ENCODE peak calls at places on chromosomes 6 and 20, in five cellular contexts. S, J, B, V and G are unnamed samples.

GRCh38 chr6:44002071-44002590 is 125.1 kb downstream of the MRPL14 start:
- DNase-seq in V (no peak), J (no peak), S (no peak), B (peak), G (no peak)

GRCh38 chr6:153085239-153085638 is 45.8 kb downstream of the RGS17 start:
- DNase-seq in V (no peak), J (no peak), S (no peak), B (no peak), G (no peak)

GRCh38 chr6:45922728-45923351 is 92.8 kb downstream of the CLIC5 start:
- DNase-seq in J (peak), S (no peak), V (peak), B (peak), G (peak)

GRCh38 chr20:61497029-61497627 is 245.1 kb downstream of the CDH4 start:
- DNase-seq in B (no peak), J (no peak), S (no peak), V (no peak), G (no peak)

GRCh38 chr6:15269619-15270018 is 23.8 kb downstream of the JARID2 start:
- DNase-seq in S (no peak), B (no peak), J (no peak), V (no peak), G (no peak)

GRCh38 chr6:129501401-129502051 is 208.5 kb downstream of the ARHGAP18 start:
- DNase-seq in J (no peak), B (peak), V (peak), S (peak), G (peak)

GRCh38 chr6:3381233-3382065 is 75.4 kb downstream of the SLC22A23 start:
- DNase-seq in B (no peak), V (no peak), S (no peak), J (peak), G (no peak)

GRCh38 chr20:17710379-17711305 is 10.9 kb downstream of the BANF2 start:
- DNase-seq in B (no peak), J (no peak), V (peak), S (no peak), G (peak)

GRCh38 chr6:20237677-20238460 is 25.6 kb upstream of the MBOAT1 start:
- DNase-seq in S (no peak), B (peak), J (no peak), V (no peak), G (no peak)

GRCh38 chr6:44696686-44697085 is 309.2 kb downstream of the CDC5L start:
- DNase-seq in J (no peak), B (no peak), S (no peak), V (no peak), G (no peak)

GRCh38 chr6:167543602-167544506 is 219.0 kb downstream of the TTLL2 start:
- DNase-seq in S (no peak), V (peak), J (peak), B (no peak), G (no peak)

GRCh38 chr20:46614503-46614902 is 36.8 kb downstream of the SLC13A3 start:
- DNase-seq in B (no peak), J (no peak), S (no peak), V (no peak), G (no peak)

GRCh38 chr6:32974541-32975308 is 6.3 kb downstream of the BRD2 start:
- DNase-seq in J (no peak), B (peak), S (no peak), V (peak), G (no peak)

GRCh38 chr6:138925806-138926205 is 62.2 kb downstream of the REPS1 start:
- DNase-seq in J (no peak), S (no peak), V (no peak), B (no peak), G (no peak)

GRCh38 chr6:43734294-43734665 is 35.7 kb upstream of the VEGFA start:
- DNase-seq in V (no peak), B (no peak), J (no peak), S (no peak), G (no peak)

GRCh38 chr6:31489046-31489445 is 8.9 kb upstream of the MICB start:
- DNase-seq in V (no peak), B (no peak), J (no peak), S (no peak), G (no peak)

GRCh38 chr6:165556116-165556843 is 106.8 kb downstream of the PDE10A start:
- DNase-seq in V (no peak), S (no peak), B (peak), J (no peak), G (no peak)

GRCh38 chr20:45908086-45908485 is 3.9 kb downstream of the PLTP start:
- DNase-seq in S (no peak), V (no peak), J (no peak), B (no peak), G (no peak)

GRCh38 chr6:76861403-76861802 is 601.9 kb downstream of the HTR1B start:
- DNase-seq in B (no peak), S (no peak), J (no peak), V (no peak), G (no peak)

GRCh38 chr6:85464260-85464644 is 14.4 kb downstream of the NT5E start:
- DNase-seq in S (peak), B (peak), J (no peak), V (peak), G (peak)

GRCh38 chr6:147067184-147067583 is 137.0 kb upstream of the STXBP5 start:
- DNase-seq in J (no peak), V (no peak), S (no peak), B (no peak), G (no peak)

GRCh38 chr20:38986663-38987062 is 24.5 kb downstream of the DHX35 start:
- DNase-seq in S (no peak), V (no peak), B (no peak), J (no peak), G (no peak)

DNA sequence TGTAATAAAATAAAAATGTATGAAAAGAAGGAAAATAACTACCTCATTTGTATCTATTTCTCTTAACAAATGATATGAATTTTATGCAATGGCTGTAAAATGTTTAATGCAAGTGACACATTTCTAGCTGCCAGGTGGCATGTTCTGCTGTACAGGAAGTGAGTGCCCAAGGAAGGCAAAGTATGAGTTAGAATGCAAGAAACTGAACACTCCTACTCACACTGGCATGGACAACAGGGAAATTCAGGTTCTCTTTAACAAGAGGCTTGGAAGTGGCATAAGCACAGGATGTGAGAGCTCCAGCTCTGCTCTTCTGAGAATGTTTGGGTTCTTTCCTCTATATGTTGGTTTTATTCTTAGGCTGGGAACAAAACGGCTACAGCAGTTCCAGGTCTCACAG is 20.4 kb upstream of the LAMA4 start:
- DNase-seq in B (no peak), S (no peak), V (no peak), J (no peak), G (no peak)
- H3K4me3 ChIP-seq in B (no peak), S (no peak), V (no peak), J (no peak), G (no peak)

GRCh38 chr20:15069355-15069754 is 731.9 kb upstream of the FLRT3 start:
- DNase-seq in B (no peak), S (no peak), V (no peak), J (no peak), G (no peak)
- H3K4me3 ChIP-seq in B (no peak), S (no peak), V (no peak), J (no peak), G (no peak)

GRCh38 chr20:10671850-10672578 is 1.8 kb downstream of the JAG1 start:
- DNase-seq in V (no peak), J (peak), S (no peak), B (no peak), G (no peak)

GRCh38 chr20:10670521-10671220 is 3.1 kb downstream of the JAG1 start:
- DNase-seq in B (no peak), S (no peak), V (no peak), J (peak), G (no peak)

GRCh38 chr20:10669843-10670446 is 3.9 kb downstream of the JAG1 start:
- DNase-seq in J (no peak), B (no peak), S (no peak), V (no peak), G (no peak)

GRCh38 chr20:10672579-10673127 is 1.1 kb downstream of the JAG1 start:
- DNase-seq in B (peak), V (peak), S (no peak), J (peak), G (no peak)

DNA sequence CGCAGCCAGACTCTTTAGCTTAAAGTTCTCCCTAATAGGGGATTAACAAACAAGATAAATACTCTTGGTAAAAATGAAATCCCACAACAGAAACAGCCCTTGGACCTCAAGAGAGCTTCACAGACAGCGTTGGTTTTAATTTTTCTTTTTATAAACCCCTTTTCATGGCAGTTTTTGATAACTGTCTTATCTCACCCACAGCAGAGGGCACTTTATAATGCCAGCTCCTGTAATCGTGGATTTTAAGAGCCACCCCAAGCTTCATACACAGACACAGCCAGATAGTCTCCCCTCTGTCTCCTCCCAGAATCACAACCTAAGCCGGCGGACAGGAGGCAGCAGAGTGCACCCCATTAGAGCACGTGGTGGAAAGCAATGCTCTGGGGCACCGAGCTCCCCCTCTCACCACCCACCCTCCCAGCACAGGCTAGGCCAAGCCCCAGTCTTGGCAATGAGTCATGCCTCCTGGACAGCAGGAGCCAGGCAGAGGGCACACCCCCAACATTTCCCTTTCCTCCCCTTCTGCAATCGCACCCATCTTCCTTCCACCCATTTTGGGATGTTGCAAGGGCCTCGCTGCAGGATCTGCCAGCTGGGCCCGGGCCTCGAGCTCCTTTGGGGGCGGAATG is 2.5 kb downstream of the JAG1 start:
- DNase-seq in J (peak), B (peak), V (peak), S (peak), G (peak)
- H3K4me3 ChIP-seq in J (peak), B (peak), V (peak), S (peak), G (peak)

GRCh38 chr20:50462093-50462685 is 48.0 kb upstream of the PTPN1 start:
- DNase-seq in J (no peak), S (no peak), V (no peak), B (no peak), G (no peak)

GRCh38 chr20:50464725-50465650 is 45.2 kb upstream of the PTPN1 start:
- DNase-seq in S (no peak), B (no peak), J (no peak), V (no peak), G (no peak)

GRCh38 chr20:50460608-50461268 is 49.4 kb upstream of the PTPN1 start:
- DNase-seq in V (peak), B (peak), J (peak), S (no peak), G (no peak)

GRCh38 chr20:50467618-50468373 is 42.4 kb upstream of the PTPN1 start:
- DNase-seq in S (no peak), B (no peak), V (no peak), J (peak), G (no peak)

DNA sequence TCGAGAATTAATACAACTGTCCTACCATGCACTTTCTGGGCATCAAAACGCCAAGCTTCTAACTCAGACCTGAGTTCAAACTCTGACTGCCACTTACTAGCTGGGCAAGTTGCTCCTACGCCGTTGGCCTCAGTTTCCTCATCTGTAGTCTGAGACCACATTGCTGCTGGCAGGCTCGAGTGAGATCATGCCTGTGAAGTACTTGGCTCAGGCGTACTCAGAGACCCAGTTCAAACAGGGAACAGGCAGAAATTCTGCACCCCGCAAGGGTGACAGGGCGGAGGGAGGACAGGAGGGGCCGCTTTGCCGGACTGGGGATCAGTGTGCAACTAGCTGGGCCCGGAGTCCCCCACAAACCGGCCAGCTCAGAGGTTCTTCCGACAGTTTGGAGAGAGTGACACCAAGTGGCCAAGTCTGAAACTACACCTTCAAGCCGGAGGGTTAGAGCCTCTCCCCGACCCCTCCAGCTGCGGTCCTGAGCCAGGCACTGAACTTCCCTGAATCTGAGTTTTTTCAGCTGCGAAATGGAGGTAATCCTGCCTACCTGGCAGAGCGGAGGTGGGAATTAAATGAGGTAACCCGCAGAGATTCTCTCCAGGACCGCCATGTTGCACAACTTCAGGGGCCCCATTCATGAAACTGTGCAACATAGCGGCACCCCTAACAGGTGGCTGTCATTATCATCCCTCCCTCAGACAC is 46.0 kb upstream of the PTPN1 start:
- DNase-seq in J (peak), B (peak), V (peak), S (no peak), G (no peak)
- H3K4me3 ChIP-seq in J (no peak), B (peak), V (no peak), S (no peak), G (no peak)

GRCh38 chr20:37229300-37229699 is 32.3 kb downstream of the GHRH start:
- DNase-seq in B (no peak), J (no peak), V (no peak), S (no peak), G (no peak)

GRCh38 chr20:37228656-37229055 is 33.0 kb downstream of the GHRH start:
- DNase-seq in S (no peak), B (no peak), J (peak), V (no peak), G (no peak)

GRCh38 chr20:37225146-37225545 is 36.5 kb downstream of the GHRH start:
- DNase-seq in V (no peak), J (no peak), S (no peak), B (no peak), G (no peak)

GRCh38 chr20:37228111-37228510 is 33.5 kb downstream of the GHRH start:
- DNase-seq in B (no peak), S (no peak), J (no peak), V (no peak), G (no peak)

GRCh38 chr20:37226889-37227288 is 34.7 kb downstream of the GHRH start:
- DNase-seq in S (no peak), V (no peak), J (peak), B (no peak), G (peak)
- H3K4me3 ChIP-seq in S (no peak), V (no peak), J (no peak), B (no peak), G (no peak)

DNA sequence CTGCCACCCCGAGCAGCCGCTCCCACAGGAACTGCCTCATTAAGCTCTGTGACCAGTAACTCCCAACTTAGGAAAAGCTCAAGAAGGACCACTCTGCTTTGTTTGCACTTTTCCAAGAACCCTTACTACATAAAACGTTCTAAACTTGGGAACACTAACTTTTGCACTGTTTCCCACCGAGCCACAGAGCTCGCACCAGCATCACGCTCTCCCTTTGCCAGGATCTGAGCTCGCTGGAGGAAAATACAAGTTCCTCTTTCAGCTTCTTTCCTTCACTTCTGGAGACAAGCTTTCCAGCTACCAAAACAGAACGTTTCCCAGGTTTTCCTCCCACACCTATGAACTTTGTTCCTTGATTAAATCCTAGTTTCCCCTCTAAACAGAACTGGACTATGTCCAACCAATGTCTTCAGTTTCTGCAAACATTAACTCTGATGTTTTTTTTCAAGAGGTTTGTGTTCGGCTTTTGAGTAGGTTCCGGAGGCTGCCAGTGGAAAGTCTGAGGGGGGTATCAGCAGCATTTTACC is 135.3 kb downstream of the LY86 start:
- DNase-seq in V (no peak), B (no peak), J (no peak), S (no peak), G (no peak)
- H3K4me3 ChIP-seq in V (no peak), B (no peak), J (no peak), S (no peak), G (no peak)

DNA sequence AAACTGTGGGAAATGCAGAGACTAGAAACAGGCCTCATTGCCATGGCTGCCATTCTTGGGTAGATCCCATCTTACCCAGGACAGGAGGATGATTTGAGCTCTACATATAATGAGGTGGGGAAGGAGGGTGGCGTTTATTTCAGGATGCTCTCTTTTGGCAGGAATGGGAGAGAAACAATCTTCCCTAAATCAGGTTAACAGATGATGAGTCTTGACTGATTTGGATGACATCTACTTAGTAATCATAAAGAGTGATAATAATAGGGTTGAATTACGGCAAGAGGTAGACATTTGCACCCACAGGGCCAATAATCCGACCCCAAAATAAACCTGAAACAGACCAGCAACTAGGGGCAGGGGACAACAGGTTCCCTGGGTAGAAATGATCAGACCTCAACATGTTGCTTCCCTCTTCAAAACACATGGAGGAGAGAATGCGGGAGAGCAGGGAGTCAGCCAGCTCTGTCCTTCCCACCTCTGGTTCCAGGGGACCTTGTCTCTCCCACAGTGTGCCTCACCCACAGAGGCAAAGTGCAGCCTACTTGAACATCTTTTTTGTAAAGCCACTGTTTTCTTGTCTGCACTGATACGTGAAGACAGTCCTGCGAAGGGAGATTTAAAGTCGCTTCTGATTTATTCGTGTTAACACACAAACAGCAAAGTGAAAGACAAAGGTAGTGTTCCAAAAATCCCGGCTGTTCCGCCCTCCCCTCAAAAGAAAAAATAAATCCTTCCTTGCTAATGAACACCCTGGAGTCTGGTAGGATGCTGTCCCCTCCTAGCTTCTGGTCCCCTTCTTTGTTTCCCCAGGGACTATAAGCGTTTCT is 3.9 kb downstream of the FOXQ1 start:
- DNase-seq in B (no peak), V (no peak), J (no peak), S (no peak), G (no peak)
- H3K4me3 ChIP-seq in B (peak), V (peak), J (peak), S (peak), G (peak)

DNA sequence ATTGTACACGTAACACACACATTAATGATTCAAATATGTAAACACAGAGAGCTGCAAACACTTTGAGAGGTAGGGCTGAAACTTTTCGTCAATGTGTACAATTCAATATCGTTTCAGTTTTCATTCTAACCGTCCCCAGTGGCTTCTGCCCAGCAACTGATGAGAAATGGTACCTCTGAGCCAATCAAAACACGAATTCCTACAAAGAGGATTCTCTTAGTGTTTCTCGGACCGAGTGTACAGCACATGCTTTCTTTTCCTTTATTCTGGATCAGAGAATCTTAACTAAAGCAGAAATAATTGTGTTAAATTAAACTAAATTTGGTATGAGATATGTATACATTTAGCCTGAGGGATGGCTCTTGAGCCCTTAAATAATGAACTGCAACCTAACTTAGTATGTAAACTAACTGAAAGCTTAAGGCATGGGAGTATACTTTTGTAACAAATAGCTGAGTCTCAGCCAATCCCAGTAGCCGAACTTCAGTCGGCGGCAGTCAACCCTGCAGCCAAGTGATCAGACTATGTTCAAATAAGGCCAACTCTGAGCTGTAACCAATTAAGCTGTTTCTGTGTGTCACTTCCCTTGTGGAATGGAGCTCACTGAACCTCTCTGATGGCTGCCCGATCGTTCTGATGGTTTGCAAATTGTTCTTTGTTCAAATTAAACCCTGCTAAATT is 16.1 kb downstream of the BTN2A1 start:
- DNase-seq in J (peak), V (peak), S (peak), B (peak), G (peak)
- H3K4me3 ChIP-seq in J (peak), V (peak), S (peak), B (peak), G (peak)